ENCODE peak calls at places on chromosomes 12 and 14, in six cellular contexts. S is AG10803; V is kidney epithelial cell; F is stimulated activated CD8-positive, alpha-beta memory T cell treated with anti-CD3 and anti-CD28 coated beads, Interleukin-4, amount 100 ng/mL, for 1 hour; Y is T-helper 2 cell; M is AG09319. E is an unnamed sample.

GRCh38 chr12:19550626-19551025 is 111.3 kb downstream of the AEBP2 start:
- DNase-seq in S (no peak), V (no peak), F (no peak), Y (no peak), M (no peak), E (no peak)

GRCh38 chr14:20400965-20401593 is 12.2 kb downstream of the TEP1 start:
- DNase-seq in S (no peak), V (peak), F (no peak), Y (no peak), M (no peak), E (no peak)

GRCh38 chr12:237026-237815 is 23.3 kb upstream of the SLC6A12 start:
- DNase-seq in S (no peak), V (no peak), F (no peak), Y (no peak), M (no peak), E (no peak)

GRCh38 chr12:70692681-70693288 is 55.6 kb upstream of the PTPRB start:
- DNase-seq in S (peak), V (no peak), F (no peak), Y (no peak), M (no peak), E (no peak)

GRCh38 chr12:3129301-3130052 is 52.3 kb downstream of the TSPAN9 start:
- DNase-seq in S (peak), V (no peak), F (no peak), Y (no peak), M (no peak), E (peak)

GRCh38 chr14:75531256-75531655 is 9.0 kb downstream of the BATF start:
- DNase-seq in S (no peak), V (no peak), F (no peak), Y (no peak), M (no peak), E (no peak)

GRCh38 chr12:54018608-54018984 is 9.6 kb upstream of the HOXC6 start:
- DNase-seq in S (peak), V (no peak), F (no peak), Y (no peak), M (no peak), E (no peak)

GRCh38 chr12:131428086-131428685 is 282.7 kb upstream of the SFSWAP start:
- DNase-seq in S (no peak), V (no peak), F (no peak), Y (no peak), M (no peak), E (no peak)

GRCh38 chr12:47362131-47362686 is 282.4 kb upstream of the AMIGO2 start:
- DNase-seq in S (no peak), V (no peak), F (no peak), Y (no peak), M (no peak), E (no peak)

GRCh38 chr12:124762791-124763593 is 100.7 kb downstream of the SCARB1 start:
- DNase-seq in S (peak), V (no peak), F (no peak), Y (no peak), M (no peak), E (no peak)

GRCh38 chr14:59245809-59246295 is 57.4 kb downstream of the DAAM1 start:
- DNase-seq in S (no peak), V (no peak), F (no peak), Y (no peak), M (no peak), E (no peak)

E was measured in NB4.